ENCODE peak calls at places on chromosomes 12 and 14, in five cellular contexts. L is neuronal stem cell, U is H9, B is mesenchymal stem cell, G is mesendoderm. Y is an unnamed sample.

GRCh38 chr12:43291516-43291915 is 260.5 kb downstream of the ADAMTS20 start:
- DNase-seq in L (no peak), U (no peak), B (no peak), G (no peak), Y (peak; percentile 88)

GRCh38 chr14:24042733-24043132 is 9.1 kb upstream of the CARMIL3 start:
- DNase-seq in L (no peak), U (no peak), B (no peak), G (no peak), Y (no peak)

GRCh38 chr12:15550778-15551177 is 228.5 kb downstream of the PTPRO start:
- DNase-seq in L (no peak), U (no peak), B (no peak), G (no peak), Y (no peak)

GRCh38 chr14:54686219-54686870 is 119.4 kb downstream of the SAMD4A start:
- DNase-seq in L (no peak), U (no peak), B (peak; percentile 82), G (no peak), Y (peak; percentile 91)

GRCh38 chr12:124684971-124685688 is 117.7 kb upstream of the NCOR2 start:
- DNase-seq in L (no peak), U (no peak), B (peak; percentile 83), G (no peak), Y (peak; percentile 69)

GRCh38 chr14:64724578-64724930 is 20.3 kb downstream of the PLEKHG3 start:
- DNase-seq in L (no peak), U (no peak), B (no peak), G (peak; percentile 31), Y (no peak)

GRCh38 chr12:76866726-76867125 is 12.1 kb downstream of the CSRP2 start:
- DNase-seq in L (peak; percentile 54), U (no peak), B (peak; percentile 90), G (no peak), Y (peak; percentile 77)

GRCh38 chr14:43793579-43793978 is 713.5 kb downstream of the FSCB start:
- DNase-seq in L (no peak), U (no peak), B (no peak), G (no peak), Y (no peak)

GRCh38 chr12:113476093-113476986 is 4.7 kb upstream of the LHX5 start:
- DNase-seq in L (no peak), U (no peak), B (no peak), G (no peak), Y (no peak)

GRCh38 chr12:56591961-56592360 is 38.2 kb downstream of the BAZ2A start:
- DNase-seq in L (no peak), U (no peak), B (no peak), G (no peak), Y (peak; percentile 26)

GRCh38 chr12:75632452-75632851 is 121.0 kb upstream of the KRR1 start:
- DNase-seq in L (peak; percentile 30), U (no peak), B (no peak), G (no peak), Y (no peak)

GRCh38 chr12:111585619-111586135 is 13.4 kb downstream of the ATXN2 start:
- DNase-seq in L (no peak), U (no peak), B (no peak), G (no peak), Y (no peak)

GRCh38 chr14:50620341-50620740 is 47.8 kb downstream of the SAV1 start:
- DNase-seq in L (no peak), U (no peak), B (no peak), G (no peak), Y (peak; percentile 37)

GRCh38 chr14:50998612-50999011 is 54.3 kb upstream of the PYGL start:
- DNase-seq in L (no peak), U (no peak), B (no peak), G (no peak), Y (no peak)

GRCh38 chr14:95460647-95461478 is 55.6 kb downstream of the SYNE3 start:
- DNase-seq in L (no peak), U (peak; percentile 37), B (peak; percentile 81), G (peak; percentile 73), Y (peak; percentile 79)

GRCh38 chr14:91315844-91316267 is 71.4 kb upstream of the GPR68 start:
- DNase-seq in L (no peak), U (no peak), B (no peak), G (peak; percentile 7), Y (no peak)

GRCh38 chr14:86013663-86014062 is 483.7 kb downstream of the FLRT2 start:
- DNase-seq in L (no peak), U (no peak), B (peak; percentile 25), G (no peak), Y (peak; percentile 80)

GRCh38 chr14:49512147-49512551 is 74.0 kb downstream of the RPS29 start:
- DNase-seq in L (no peak), U (no peak), B (no peak), G (no peak), Y (peak; percentile 79)

DNA sequence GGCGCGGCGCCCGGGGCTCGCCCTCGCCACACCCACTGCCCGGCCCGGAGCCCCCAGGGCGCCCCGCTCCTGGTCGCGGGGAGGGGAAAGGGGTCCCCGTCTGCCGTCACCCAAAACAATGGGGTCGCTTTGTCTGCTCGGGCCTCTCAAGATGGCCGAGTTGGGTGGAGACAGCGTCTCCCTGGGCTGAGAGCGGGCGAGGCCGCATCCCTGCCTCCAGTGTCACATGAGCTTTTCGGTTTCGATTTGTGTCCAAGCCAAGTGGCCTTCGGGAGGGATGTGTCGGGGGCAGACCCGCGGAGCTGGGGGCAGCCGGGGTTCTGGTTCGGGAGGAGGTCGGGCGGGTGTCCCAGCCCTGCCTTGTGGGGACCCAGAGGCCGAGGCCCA is 765 bp downstream of the DYNC1H1 start:
- DNase-seq in L (peak; percentile 65), U (peak; percentile 61), B (peak; percentile 83), G (peak; percentile 68), Y (peak; percentile 57)
- H2BK5ac ChIP-seq in L (peak overlapping the region; percentile 98), U (no peak overlapping the region), B (peak overlapping the region; percentile 34), G (no peak overlapping the region), Y (peak overlapping the region; percentile 84)

GRCh38 chr12:121494093-121494787 is 86.6 kb downstream of the KDM2B start:
- DNase-seq in L (peak; percentile 54), U (peak; percentile 78), B (peak; percentile 31), G (peak; percentile 57), Y (peak; percentile 33)
- H2BK5ac ChIP-seq in L (no peak overlapping the region), U (no peak overlapping the region), B (no peak overlapping the region), G (no peak overlapping the region), Y (no peak overlapping the region)

GRCh38 chr12:54840293-54840692 is 14.0 kb upstream of the MUCL1 start:
- DNase-seq in L (no peak), U (no peak), B (no peak), G (no peak), Y (no peak)
- H2BK5ac ChIP-seq in L (no peak overlapping the region), U (no peak overlapping the region), B (no peak overlapping the region), G (no peak overlapping the region), Y (no peak overlapping the region)

GRCh38 chr14:31025335-31026075 is at the start of gene AP4S1:
- DNase-seq in L (peak; percentile 33), U (peak; percentile 49), B (peak; percentile 59), G (peak; percentile 69), Y (no peak)

GRCh38 chr14:31026076-31026394 is at the start of gene STRN3:
- DNase-seq in L (no peak), U (no peak), B (no peak), G (no peak), Y (no peak)

GRCh38 chr14:31027847-31028246 is 1.7 kb upstream of the STRN3 start:
- DNase-seq in L (no peak), U (no peak), B (no peak), G (no peak), Y (no peak)

GRCh38 chr14:31024577-31025334 is 693 bp upstream of the AP4S1 start:
- DNase-seq in L (no peak), U (no peak), B (peak; percentile 47), G (no peak), Y (peak; percentile 41)

DNA sequence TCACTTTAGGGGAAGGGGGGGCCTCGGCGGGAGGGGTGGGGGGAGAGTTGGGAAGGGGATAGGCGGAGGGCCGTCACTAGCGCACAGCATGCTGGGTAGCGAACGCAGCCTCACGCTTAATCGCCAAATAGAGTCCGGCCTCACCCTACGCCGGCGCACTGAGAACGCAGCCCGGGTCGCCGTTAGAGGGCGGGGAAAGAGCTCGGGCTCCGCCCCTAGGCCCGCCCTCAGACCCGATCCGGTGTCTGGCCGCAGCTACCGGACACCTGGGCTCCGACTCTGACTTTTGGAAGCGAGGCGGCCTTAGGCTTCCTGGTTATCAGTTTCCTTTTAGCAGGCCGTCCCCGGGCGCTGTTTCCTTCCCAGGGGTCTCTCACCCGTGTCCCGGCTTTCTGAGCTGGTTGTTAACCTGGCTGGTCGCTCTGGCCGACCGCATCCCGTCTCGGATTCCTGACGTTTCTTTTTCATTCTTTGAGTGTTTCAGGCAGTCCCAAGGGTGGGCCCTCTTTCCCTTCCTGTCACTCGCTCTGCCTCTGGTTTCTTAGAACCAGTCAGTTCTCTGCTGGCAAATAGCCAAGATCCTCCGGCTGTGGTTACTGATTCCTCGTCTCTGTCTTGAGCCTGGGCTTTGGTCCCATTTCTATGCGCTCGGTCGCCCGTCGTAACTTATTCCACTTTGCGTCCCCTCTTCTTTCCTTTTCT is 367 bp upstream of the STRN3 start:
- DNase-seq in L (peak; percentile 94), U (peak; percentile 98), B (peak; percentile 99), G (peak; percentile 98), Y (peak; percentile 97)
- H2BK5ac ChIP-seq in L (peak overlapping the region; percentile 100), U (no peak overlapping the region), B (peak overlapping the region; percentile 97), G (peak overlapping the region; percentile 10), Y (peak overlapping the region; percentile 96)

DNA sequence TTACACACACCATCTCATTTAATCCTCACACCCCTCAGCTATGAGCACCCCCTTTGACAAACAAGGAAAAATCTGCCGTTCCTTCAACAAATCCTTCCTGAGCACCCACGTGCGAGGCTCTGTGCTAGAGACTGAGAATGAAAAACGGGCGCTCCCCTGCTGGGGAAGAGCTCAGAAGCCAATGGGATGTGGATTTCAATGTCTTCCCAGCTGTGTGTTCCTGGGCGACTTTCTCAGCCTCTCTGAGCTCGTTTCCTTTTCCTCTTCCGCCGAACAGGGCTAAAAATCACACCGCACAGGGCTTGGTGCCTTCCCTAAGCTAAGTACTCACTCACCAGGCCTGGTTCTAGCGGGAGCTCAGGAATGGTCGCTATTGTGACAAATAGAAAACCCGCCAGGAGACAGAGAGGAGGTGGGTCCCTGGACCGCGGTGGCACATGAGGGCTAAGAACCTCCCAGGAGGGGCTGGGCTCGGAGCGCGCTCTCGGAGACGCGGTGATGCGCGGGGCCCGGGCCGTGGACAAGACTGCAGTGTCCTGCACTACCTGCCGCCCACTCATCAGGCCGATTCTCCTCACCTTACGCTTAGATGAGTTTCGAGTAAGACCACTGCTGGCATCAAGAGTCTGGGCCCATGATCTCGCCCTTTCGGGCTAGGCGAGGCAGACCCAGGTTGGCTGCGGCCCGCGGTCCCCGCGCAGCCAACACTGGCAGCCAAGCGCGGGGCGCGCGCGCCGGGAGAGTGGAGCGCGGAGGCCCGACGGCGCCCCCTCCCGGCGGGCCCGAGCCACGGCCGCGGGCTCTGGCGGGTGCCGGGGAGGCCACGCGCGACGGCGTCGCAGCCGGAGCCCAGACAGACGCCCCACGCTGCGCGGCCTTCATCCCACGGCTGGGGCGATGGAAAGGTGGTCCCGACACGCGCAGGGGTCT is 17.0 kb downstream of the ZDHHC22 start:
- DNase-seq in L (peak; percentile 40), U (peak; percentile 55), B (peak; percentile 25), G (peak; percentile 71), Y (peak; percentile 16)
- H2BK5ac ChIP-seq in L (peak overlapping the region; percentile 35), U (no peak overlapping the region), B (no peak overlapping the region), G (no peak overlapping the region), Y (no peak overlapping the region)

GRCh38 chr12:26233620-26234019 is 38.2 kb downstream of the SSPN start:
- DNase-seq in L (no peak), U (no peak), B (no peak), G (no peak), Y (peak; percentile 61)
- H2BK5ac ChIP-seq in L (no peak overlapping the region), U (no peak overlapping the region), B (no peak overlapping the region), G (no peak overlapping the region), Y (no peak overlapping the region)

Y was measured in IMR-90.